ENCODE peak calls at places on chromosomes 5 and 9, in six cellular contexts. One of them, this sample, is unnamed.

GRCh38 chr9:108269421-108269820 is 586.4 kb downstream of the ACTL7B start:
- DNase-seq in activated CD4-positive, alpha-beta T cell treated with anti-CD3 and anti-CD28 coated beads, Interleukin-2, amount 50 U/mL, for 1 hour: no peak
- DNase-seq in GM04504: no peak
- DNase-seq in fibroblast of lung: no peak
- DNase-seq in activated CD4-positive, CD25-positive, alpha-beta regulatory T cell: no peak
- DNase-seq in stimulated activated CD4-positive, alpha-beta T cell treated with anti-CD3 and anti-CD28 coated beads, Interleukin-2, amount 100 ng/mL, for 24 hours: no peak
- DNase-seq in this sample: no peak

GRCh38 chr5:20680718-20681302 is 692.8 kb upstream of the CDH18 start:
- DNase-seq in activated CD4-positive, alpha-beta T cell treated with anti-CD3 and anti-CD28 coated beads, Interleukin-2, amount 50 U/mL, for 1 hour: no peak
- DNase-seq in GM04504: no peak
- DNase-seq in fibroblast of lung: peak; percentile 32
- DNase-seq in activated CD4-positive, CD25-positive, alpha-beta regulatory T cell: no peak
- DNase-seq in stimulated activated CD4-positive, alpha-beta T cell treated with anti-CD3 and anti-CD28 coated beads, Interleukin-2, amount 100 ng/mL, for 24 hours: no peak
- DNase-seq in this sample: no peak

GRCh38 chr9:22134390-22134789 is 125.3 kb upstream of the CDKN2B start:
- DNase-seq in activated CD4-positive, alpha-beta T cell treated with anti-CD3 and anti-CD28 coated beads, Interleukin-2, amount 50 U/mL, for 1 hour: no peak
- DNase-seq in GM04504: no peak
- DNase-seq in fibroblast of lung: no peak
- DNase-seq in activated CD4-positive, CD25-positive, alpha-beta regulatory T cell: no peak
- DNase-seq in stimulated activated CD4-positive, alpha-beta T cell treated with anti-CD3 and anti-CD28 coated beads, Interleukin-2, amount 100 ng/mL, for 24 hours: no peak
- DNase-seq in this sample: no peak

GRCh38 chr9:136757751-136758140 is 297 bp downstream of the LCN8 start:
- DNase-seq in activated CD4-positive, alpha-beta T cell treated with anti-CD3 and anti-CD28 coated beads, Interleukin-2, amount 50 U/mL, for 1 hour: no peak
- DNase-seq in GM04504: no peak
- DNase-seq in fibroblast of lung: no peak
- DNase-seq in activated CD4-positive, CD25-positive, alpha-beta regulatory T cell: no peak
- DNase-seq in stimulated activated CD4-positive, alpha-beta T cell treated with anti-CD3 and anti-CD28 coated beads, Interleukin-2, amount 100 ng/mL, for 24 hours: no peak
- DNase-seq in this sample: no peak

GRCh38 chr5:9898319-9898718 is 268.2 kb upstream of the TAS2R1 start:
- DNase-seq in activated CD4-positive, alpha-beta T cell treated with anti-CD3 and anti-CD28 coated beads, Interleukin-2, amount 50 U/mL, for 1 hour: no peak
- DNase-seq in GM04504: peak; percentile 7
- DNase-seq in fibroblast of lung: peak; percentile 19
- DNase-seq in activated CD4-positive, CD25-positive, alpha-beta regulatory T cell: no peak
- DNase-seq in stimulated activated CD4-positive, alpha-beta T cell treated with anti-CD3 and anti-CD28 coated beads, Interleukin-2, amount 100 ng/mL, for 24 hours: no peak
- DNase-seq in this sample: peak; percentile 6

GRCh38 chr5:83306572-83307241 is 164.8 kb upstream of the VCAN start:
- DNase-seq in activated CD4-positive, alpha-beta T cell treated with anti-CD3 and anti-CD28 coated beads, Interleukin-2, amount 50 U/mL, for 1 hour: no peak
- DNase-seq in GM04504: peak; percentile 64
- DNase-seq in fibroblast of lung: peak; percentile 96
- DNase-seq in activated CD4-positive, CD25-positive, alpha-beta regulatory T cell: no peak
- DNase-seq in stimulated activated CD4-positive, alpha-beta T cell treated with anti-CD3 and anti-CD28 coated beads, Interleukin-2, amount 100 ng/mL, for 24 hours: no peak
- DNase-seq in this sample: peak; percentile 91

GRCh38 chr5:112149727-112150126 is 269.4 kb downstream of the EPB41L4A start:
- DNase-seq in activated CD4-positive, alpha-beta T cell treated with anti-CD3 and anti-CD28 coated beads, Interleukin-2, amount 50 U/mL, for 1 hour: no peak
- DNase-seq in GM04504: no peak
- DNase-seq in fibroblast of lung: no peak
- DNase-seq in activated CD4-positive, CD25-positive, alpha-beta regulatory T cell: no peak
- DNase-seq in stimulated activated CD4-positive, alpha-beta T cell treated with anti-CD3 and anti-CD28 coated beads, Interleukin-2, amount 100 ng/mL, for 24 hours: no peak
- DNase-seq in this sample: no peak

GRCh38 chr5:128684951-128685350 is 146.9 kb upstream of the FBN2 start:
- DNase-seq in activated CD4-positive, alpha-beta T cell treated with anti-CD3 and anti-CD28 coated beads, Interleukin-2, amount 50 U/mL, for 1 hour: no peak
- DNase-seq in GM04504: no peak
- DNase-seq in fibroblast of lung: peak; percentile 72
- DNase-seq in activated CD4-positive, CD25-positive, alpha-beta regulatory T cell: no peak
- DNase-seq in stimulated activated CD4-positive, alpha-beta T cell treated with anti-CD3 and anti-CD28 coated beads, Interleukin-2, amount 100 ng/mL, for 24 hours: no peak
- DNase-seq in this sample: no peak

GRCh38 chr9:87387351-87388055 is 110.2 kb upstream of the DAPK1 start:
- DNase-seq in activated CD4-positive, alpha-beta T cell treated with anti-CD3 and anti-CD28 coated beads, Interleukin-2, amount 50 U/mL, for 1 hour: no peak
- DNase-seq in GM04504: no peak
- DNase-seq in fibroblast of lung: peak; percentile 59
- DNase-seq in activated CD4-positive, CD25-positive, alpha-beta regulatory T cell: no peak
- DNase-seq in stimulated activated CD4-positive, alpha-beta T cell treated with anti-CD3 and anti-CD28 coated beads, Interleukin-2, amount 100 ng/mL, for 24 hours: no peak
- DNase-seq in this sample: peak; percentile 60

GRCh38 chr9:37906312-37907239 is 2.6 kb upstream of the SLC25A51 start:
- DNase-seq in activated CD4-positive, alpha-beta T cell treated with anti-CD3 and anti-CD28 coated beads, Interleukin-2, amount 50 U/mL, for 1 hour: no peak
- DNase-seq in GM04504: no peak
- DNase-seq in fibroblast of lung: no peak
- DNase-seq in activated CD4-positive, CD25-positive, alpha-beta regulatory T cell: no peak
- DNase-seq in stimulated activated CD4-positive, alpha-beta T cell treated with anti-CD3 and anti-CD28 coated beads, Interleukin-2, amount 100 ng/mL, for 24 hours: no peak
- DNase-seq in this sample: no peak

GRCh38 chr5:133293953-133294352 is 242.1 kb downstream of the HSPA4 start:
- DNase-seq in activated CD4-positive, alpha-beta T cell treated with anti-CD3 and anti-CD28 coated beads, Interleukin-2, amount 50 U/mL, for 1 hour: no peak
- DNase-seq in GM04504: no peak
- DNase-seq in fibroblast of lung: no peak
- DNase-seq in activated CD4-positive, CD25-positive, alpha-beta regulatory T cell: no peak
- DNase-seq in stimulated activated CD4-positive, alpha-beta T cell treated with anti-CD3 and anti-CD28 coated beads, Interleukin-2, amount 100 ng/mL, for 24 hours: no peak
- DNase-seq in this sample: no peak

GRCh38 chr5:68659876-68660275 is 433.9 kb upstream of the SLC30A5 start:
- DNase-seq in activated CD4-positive, alpha-beta T cell treated with anti-CD3 and anti-CD28 coated beads, Interleukin-2, amount 50 U/mL, for 1 hour: no peak
- DNase-seq in GM04504: no peak
- DNase-seq in fibroblast of lung: peak; percentile 2
- DNase-seq in activated CD4-positive, CD25-positive, alpha-beta regulatory T cell: no peak
- DNase-seq in stimulated activated CD4-positive, alpha-beta T cell treated with anti-CD3 and anti-CD28 coated beads, Interleukin-2, amount 100 ng/mL, for 24 hours: no peak
- DNase-seq in this sample: peak; percentile 53

GRCh38 chr5:176869501-176870109 is 29.5 kb downstream of the HK3 start:
- DNase-seq in activated CD4-positive, alpha-beta T cell treated with anti-CD3 and anti-CD28 coated beads, Interleukin-2, amount 50 U/mL, for 1 hour: no peak
- DNase-seq in GM04504: no peak
- DNase-seq in fibroblast of lung: no peak
- DNase-seq in activated CD4-positive, CD25-positive, alpha-beta regulatory T cell: no peak
- DNase-seq in stimulated activated CD4-positive, alpha-beta T cell treated with anti-CD3 and anti-CD28 coated beads, Interleukin-2, amount 100 ng/mL, for 24 hours: no peak
- DNase-seq in this sample: no peak

GRCh38 chr5:1731091-1731639 is 68.5 kb downstream of the MRPL36 start:
- DNase-seq in activated CD4-positive, alpha-beta T cell treated with anti-CD3 and anti-CD28 coated beads, Interleukin-2, amount 50 U/mL, for 1 hour: no peak
- DNase-seq in GM04504: no peak
- DNase-seq in fibroblast of lung: no peak
- DNase-seq in activated CD4-positive, CD25-positive, alpha-beta regulatory T cell: no peak
- DNase-seq in stimulated activated CD4-positive, alpha-beta T cell treated with anti-CD3 and anti-CD28 coated beads, Interleukin-2, amount 100 ng/mL, for 24 hours: no peak
- DNase-seq in this sample: no peak

GRCh38 chr9:88742483-88742882 is 207.5 kb downstream of the NXNL2 start:
- DNase-seq in activated CD4-positive, alpha-beta T cell treated with anti-CD3 and anti-CD28 coated beads, Interleukin-2, amount 50 U/mL, for 1 hour: no peak
- DNase-seq in GM04504: peak; percentile 75
- DNase-seq in fibroblast of lung: peak; percentile 73
- DNase-seq in activated CD4-positive, CD25-positive, alpha-beta regulatory T cell: no peak
- DNase-seq in stimulated activated CD4-positive, alpha-beta T cell treated with anti-CD3 and anti-CD28 coated beads, Interleukin-2, amount 100 ng/mL, for 24 hours: no peak
- DNase-seq in this sample: peak; percentile 44

GRCh38 chr5:139182528-139183296 is 15.5 kb downstream of the SIL1 start:
- DNase-seq in activated CD4-positive, alpha-beta T cell treated with anti-CD3 and anti-CD28 coated beads, Interleukin-2, amount 50 U/mL, for 1 hour: no peak
- DNase-seq in GM04504: no peak
- DNase-seq in fibroblast of lung: no peak
- DNase-seq in activated CD4-positive, CD25-positive, alpha-beta regulatory T cell: no peak
- DNase-seq in stimulated activated CD4-positive, alpha-beta T cell treated with anti-CD3 and anti-CD28 coated beads, Interleukin-2, amount 100 ng/mL, for 24 hours: no peak
- DNase-seq in this sample: no peak

GRCh38 chr9:113155911-113156559 is 5.2 kb downstream of the SLC31A2 start:
- DNase-seq in activated CD4-positive, alpha-beta T cell treated with anti-CD3 and anti-CD28 coated beads, Interleukin-2, amount 50 U/mL, for 1 hour: no peak
- DNase-seq in GM04504: no peak
- DNase-seq in fibroblast of lung: no peak
- DNase-seq in activated CD4-positive, CD25-positive, alpha-beta regulatory T cell: no peak
- DNase-seq in stimulated activated CD4-positive, alpha-beta T cell treated with anti-CD3 and anti-CD28 coated beads, Interleukin-2, amount 100 ng/mL, for 24 hours: peak; percentile 30
- DNase-seq in this sample: no peak

GRCh38 chr5:4563400-4563799 is 576.7 kb upstream of the ADAMTS16 start:
- DNase-seq in activated CD4-positive, alpha-beta T cell treated with anti-CD3 and anti-CD28 coated beads, Interleukin-2, amount 50 U/mL, for 1 hour: no peak
- DNase-seq in GM04504: no peak
- DNase-seq in fibroblast of lung: peak; percentile 60
- DNase-seq in activated CD4-positive, CD25-positive, alpha-beta regulatory T cell: no peak
- DNase-seq in stimulated activated CD4-positive, alpha-beta T cell treated with anti-CD3 and anti-CD28 coated beads, Interleukin-2, amount 100 ng/mL, for 24 hours: no peak
- DNase-seq in this sample: no peak